ENCODE peak calls at places on chromosomes 2 and 18, in ten cellular contexts. L is left ventricle myocardium inferior; I is heart right ventricle; R is CD8-positive, alpha-beta T cell; W is Calu3; F is psoas muscle; X is type B pancreatic cell; H is upper lobe of left lung; J is Peyer's patch; P is HL-60. U is an unnamed sample.

GRCh38 chr2:70115646-70116442 is 28.6 kb downstream of the PCBP1 start:
- DNase-seq in L (peak), I (no peak), R (no peak), W (no peak), F (no peak), X (no peak), H (no peak), J (peak), P (no peak), U (no peak)

GRCh38 chr18:73340135-73340934 is 472.5 kb upstream of the NETO1 start:
- DNase-seq in L (no peak), I (no peak), R (no peak), W (peak), F (no peak), X (no peak), H (no peak), J (no peak), P (no peak), U (no peak)

GRCh38 chr18:5977022-5977421 is 81.7 kb upstream of the TMEM200C start:
- DNase-seq in L (no peak), I (no peak), R (no peak), W (no peak), F (no peak), X (no peak), H (no peak), J (no peak), P (no peak), U (no peak)

GRCh38 chr2:128584296-128584900 is 265.7 kb upstream of the HS6ST1 start:
- DNase-seq in L (no peak), I (no peak), R (no peak), W (no peak), F (no peak), X (no peak), H (no peak), J (no peak), P (no peak), U (no peak)

GRCh38 chr2:47652041-47652713 is 130.8 kb upstream of the MSH6 start:
- DNase-seq in L (no peak), I (no peak), R (no peak), W (no peak), F (no peak), X (no peak), H (no peak), J (no peak), P (no peak), U (no peak)

GRCh38 chr2:204110250-204111183 is 174.0 kb downstream of the ICOS start:
- DNase-seq in L (no peak), I (no peak), R (peak), W (no peak), F (no peak), X (no peak), H (no peak), J (peak), P (no peak), U (no peak)

GRCh38 chr2:75540994-75541393 is 19.7 kb downstream of the EVA1A start:
- DNase-seq in L (no peak), I (no peak), R (no peak), W (no peak), F (no peak), X (no peak), H (no peak), J (no peak), P (no peak), U (no peak)

GRCh38 chr2:222057249-222058073 is 241.3 kb downstream of the PAX3 start:
- DNase-seq in L (no peak), I (no peak), R (no peak), W (no peak), F (no peak), X (no peak), H (no peak), J (no peak), P (no peak), U (no peak)

GRCh38 chr2:43343573-43344304 is 117.3 kb upstream of the ZFP36L2 start:
- DNase-seq in L (peak), I (peak), R (no peak), W (no peak), F (peak), X (no peak), H (peak), J (peak), P (no peak), U (no peak)

GRCh38 chr2:98347298-98348065 is 1.2 kb downstream of the CNGA3 start:
- DNase-seq in L (no peak), I (no peak), R (no peak), W (no peak), F (no peak), X (no peak), H (no peak), J (no peak), P (no peak), U (no peak)

GRCh38 chr18:49669403-49669802 is 107.5 kb downstream of the LIPG start:
- DNase-seq in L (no peak), I (no peak), R (no peak), W (no peak), F (no peak), X (no peak), H (no peak), J (no peak), P (no peak), U (no peak)

GRCh38 chr18:49673281-49673680 is 111.4 kb downstream of the LIPG start:
- DNase-seq in L (no peak), I (no peak), R (no peak), W (no peak), F (no peak), X (no peak), H (no peak), J (no peak), P (no peak), U (no peak)

GRCh38 chr18:49677081-49677480 is 115.2 kb downstream of the LIPG start:
- DNase-seq in L (no peak), I (no peak), R (no peak), W (no peak), F (no peak), X (no peak), H (no peak), J (no peak), P (no peak), U (no peak)

GRCh38 chr18:49668583-49669290 is 106.9 kb downstream of the LIPG start:
- DNase-seq in L (peak), I (peak), R (no peak), W (no peak), F (no peak), X (no peak), H (no peak), J (no peak), P (no peak), U (no peak)

DNA sequence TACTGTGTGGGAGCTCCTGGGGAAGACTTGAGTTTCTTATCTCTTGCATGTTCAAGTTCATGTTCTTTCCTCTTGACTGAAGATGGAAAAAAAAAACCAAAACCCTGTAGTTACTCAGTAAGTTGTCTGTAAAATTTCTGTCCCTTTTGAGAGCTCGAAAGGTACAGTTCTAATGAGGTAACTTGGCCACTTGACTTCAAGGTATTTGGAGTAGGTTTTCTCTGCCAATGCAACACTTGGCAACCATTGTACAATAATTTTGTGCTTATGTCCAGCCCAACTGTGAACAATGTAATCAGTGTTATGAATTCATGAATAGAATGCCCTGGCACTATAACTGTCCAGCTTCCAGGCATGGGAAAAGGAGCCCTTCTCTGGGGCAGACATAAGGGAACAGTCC is 111.0 kb downstream of the LIPG start:
- DNase-seq in L (no peak), I (no peak), R (no peak), W (no peak), F (no peak), X (no peak), H (no peak), J (no peak), P (no peak), U (no peak)
- TF ChIP-seq CTCF in L (no peak), I (no peak), R (no peak), W (no peak), F (no peak), X (no peak), H (no peak), J (no peak), P (no peak), U (no peak)

DNA sequence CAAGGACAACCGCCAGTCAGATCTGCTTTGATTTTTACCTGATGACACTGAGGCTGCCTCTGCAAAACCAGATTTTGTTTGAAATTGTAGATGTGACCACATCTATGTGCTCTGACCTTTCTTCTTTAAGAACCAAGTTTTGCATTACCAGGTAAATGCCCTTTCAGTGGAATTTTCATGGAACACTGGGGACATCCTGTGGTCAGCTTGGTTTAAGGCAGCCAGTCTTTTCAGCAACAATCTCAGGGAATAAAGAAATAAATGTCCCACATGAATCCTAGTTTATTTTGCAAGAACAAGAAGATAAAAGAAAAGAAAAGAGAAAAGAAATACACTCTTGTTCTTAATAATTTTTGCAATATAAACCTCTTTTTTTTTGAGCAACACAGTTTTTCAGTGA is 90.6 kb downstream of the POU3F3 start:
- DNase-seq in L (no peak), I (no peak), R (no peak), W (peak), F (no peak), X (no peak), H (no peak), J (peak), P (no peak), U (no peak)
- TF ChIP-seq CTCF in L (peak), I (peak), R (no peak), W (peak), F (no peak), X (peak), H (no peak), J (no peak), P (no peak), U (no peak)

DNA sequence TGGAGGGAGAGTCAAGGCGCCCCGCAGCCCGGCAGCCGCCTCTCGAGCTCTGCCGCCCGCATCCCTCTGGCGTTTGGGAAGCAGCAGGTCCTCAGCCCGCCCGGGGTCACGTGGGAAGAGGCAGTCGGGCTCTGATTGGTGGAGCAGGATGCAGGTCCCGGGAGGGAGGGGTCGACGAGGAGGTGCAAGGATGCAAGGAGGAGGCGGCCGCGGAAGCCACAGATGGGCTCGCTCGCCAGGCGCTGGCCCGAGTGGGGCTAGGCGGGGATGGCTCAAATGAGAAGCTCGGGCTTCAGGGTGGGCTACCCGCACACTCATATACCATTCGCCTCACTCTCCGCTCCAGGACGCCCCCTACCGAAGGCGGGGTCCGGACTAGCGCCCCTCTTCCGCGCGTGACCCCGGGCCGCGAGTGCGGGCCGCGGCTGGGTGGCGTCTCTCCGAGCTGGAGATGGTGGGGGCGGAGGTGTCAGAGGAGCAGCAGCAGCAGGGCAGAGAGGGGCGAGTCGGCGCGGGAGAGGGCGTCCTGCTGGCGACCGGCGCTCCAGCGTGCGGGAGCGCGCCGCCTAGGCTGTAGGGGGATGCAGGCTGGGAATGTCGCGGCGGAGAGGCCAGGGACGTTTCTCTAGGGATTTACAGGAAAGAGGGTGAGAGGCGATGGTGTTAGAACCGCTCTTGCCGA is at the start of gene TMEFF2:
- DNase-seq in L (peak), I (peak), R (peak), W (peak), F (peak), X (peak), H (peak), J (peak), P (no peak), U (no peak)
- TF ChIP-seq CTCF in L (no peak), I (no peak), R (no peak), W (no peak), F (no peak), X (peak), H (no peak), J (no peak), P (no peak), U (no peak)

DNA sequence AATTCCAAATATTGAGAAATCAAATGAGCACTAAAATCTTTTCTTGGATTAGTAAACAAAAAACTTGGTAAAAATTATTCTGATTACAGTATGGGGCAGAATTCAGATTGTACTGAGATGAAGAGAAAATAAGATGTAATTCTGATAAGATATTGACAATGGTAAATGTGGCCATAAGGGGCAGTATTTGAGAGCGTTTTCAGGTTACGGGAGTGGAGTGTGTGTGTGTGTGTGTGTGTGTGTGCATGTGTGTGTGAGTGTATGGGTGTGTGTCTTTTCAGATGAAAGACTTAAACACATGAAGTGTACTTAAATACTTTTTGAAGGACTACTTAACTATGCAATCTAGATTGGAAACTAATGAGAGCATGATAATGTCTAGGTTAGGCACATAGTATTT is 217.8 kb upstream of the ITGA4 start:
- DNase-seq in L (no peak), I (no peak), R (no peak), W (no peak), F (no peak), X (no peak), H (no peak), J (no peak), P (no peak), U (no peak)
- TF ChIP-seq CTCF in L (no peak), I (no peak), R (no peak), W (no peak), F (no peak), X (peak), H (no peak), J (no peak), P (no peak), U (peak)